ENCODE peak calls at places on chromosome 3, in ten cellular contexts. Z is iPS DF 19.7; K is NCI-H774; M is activated CD4-positive, alpha-beta T cell treated with anti-CD3 and anti-CD28 coated beads for 36 hours; N is neural crest cell; I is endothelial cell; H is mucosa of gallbladder; J is NCI-H1930; X is heart left ventricle; T is GF-D8. U is an unnamed sample.

GRCh38 chr3:11382146-11382545 is 109.9 kb downstream of the ATG7 start:
- DNase-seq in Z (no peak), X (no peak), T (no peak), K (no peak), I (no peak), N (no peak), J (no peak), M (no peak), H (no peak), U (no peak)

GRCh38 chr3:39819517-39820298 is 10.3 kb downstream of the MYRIP start:
- DNase-seq in X (no peak), I (no peak), T (no peak), N (no peak), K (no peak), Z (no peak), M (no peak), J (no peak), H (no peak), U (no peak)

GRCh38 chr3:187105700-187106099 is 33.6 kb downstream of the RPL39L start:
- DNase-seq in J (no peak), N (no peak), Z (no peak), X (no peak), M (no peak), I (no peak), H (no peak), T (no peak), K (no peak), U (no peak)

GRCh38 chr3:125229168-125229567 is 16.6 kb upstream of the SLC12A8 start:
- DNase-seq in J (no peak), I (no peak), N (no peak), T (no peak), K (no peak), H (no peak), Z (no peak), X (no peak), M (no peak), U (no peak)

GRCh38 chr3:56801151-56801596 is 575 bp downstream of the ARHGEF3 start:
- DNase-seq in N (peak; percentile 4), T (no peak), X (no peak), M (peak; percentile 48), H (no peak), K (no peak), J (no peak), Z (no peak), I (peak; percentile 4), U (peak; percentile 47)

GRCh38 chr3:134810052-134810435 is 15.0 kb downstream of the EPHB1 start:
- DNase-seq in I (no peak), Z (no peak), M (no peak), T (no peak), X (no peak), J (no peak), N (no peak), H (no peak), K (no peak), U (no peak)

GRCh38 chr3:113431811-113432210 is 9.5 kb downstream of the CFAP44 start:
- DNase-seq in M (no peak), J (no peak), X (no peak), H (no peak), Z (no peak), K (no peak), I (no peak), T (no peak), N (no peak), U (no peak)

GRCh38 chr3:25789596-25790556 is at the start of gene OXSM:
- DNase-seq in H (peak; percentile 89), Z (peak; percentile 52), J (peak; percentile 77), M (peak; percentile 97), T (peak; percentile 77), I (peak; percentile 77), K (peak; percentile 90), N (peak; percentile 62), X (peak; percentile 92), U (peak; percentile 96)

GRCh38 chr3:187909871-187910270 is 164.6 kb upstream of the BCL6 start:
- DNase-seq in J (no peak), T (no peak), Z (no peak), N (no peak), I (no peak), X (no peak), K (no peak), H (no peak), M (no peak), U (no peak)

GRCh38 chr3:114928989-114929620 is 218.0 kb downstream of the ZBTB20 start:
- DNase-seq in I (no peak), J (no peak), H (no peak), X (no peak), N (no peak), T (no peak), M (no peak), K (no peak), Z (no peak), U (no peak)

GRCh38 chr3:180036678-180037455 is at the start of gene PEX5L:
- DNase-seq in M (peak; percentile 70), N (peak; percentile 80), H (peak; percentile 23), I (peak; percentile 92), X (peak; percentile 27), K (peak; percentile 98), J (peak; percentile 87), T (no peak), Z (peak; percentile 50), U (peak; percentile 47)

GRCh38 chr3:176579741-176580185 is 617.5 kb downstream of the TBL1XR1 start:
- DNase-seq in K (no peak), J (no peak), I (no peak), H (no peak), Z (no peak), X (no peak), M (no peak), T (no peak), N (no peak), U (no peak)

GRCh38 chr3:134282659-134283047 is 32.0 kb upstream of the RYK start:
- DNase-seq in H (no peak), N (no peak), M (no peak), I (no peak), Z (no peak), X (no peak), K (no peak), T (no peak), J (no peak), U (no peak)